ENCODE peak calls at places on chromosome 21, in eight cellular contexts. E is AG04450; H is CD8-positive, alpha-beta memory T cell; N is EH; T is stimulated activated CD4-positive, alpha-beta T cell treated with anti-CD3 and anti-CD28 coated beads, Interleukin-15, amount 100 ng/mL, for 1 hour; D is stimulated activated CD8-positive, alpha-beta memory T cell treated with anti-CD3 and anti-CD28 coated beads, Interleukin-4, amount 100 ng/mL, for 4 hours; K is LoVo; U is HCEC 1CT. J is an unnamed sample.

GRCh38 chr21:26846036-26846931 is 1.1 kb upstream of the ADAMTS1 start:
- DNase-seq in E (no peak), H (no peak), N (peak), T (no peak), D (no peak), K (no peak), U (peak), J (peak)

GRCh38 chr21:42146821-42147220 is 72.1 kb upstream of the ABCG1 start:
- DNase-seq in E (no peak), H (no peak), N (no peak), T (no peak), D (no peak), K (no peak), U (no peak), J (no peak)

GRCh38 chr21:35467536-35467935 is 418.4 kb upstream of the RUNX1 start:
- DNase-seq in E (no peak), H (no peak), N (peak), T (no peak), D (no peak), K (no peak), U (no peak), J (no peak)

GRCh38 chr21:41877901-41878830 is 978 bp downstream of the PRDM15 start:
- DNase-seq in E (no peak), H (no peak), N (peak), T (peak), D (no peak), K (peak), U (peak), J (peak)

GRCh38 chr21:15631342-15631741 is 98.4 kb upstream of the USP25 start:
- DNase-seq in E (peak), H (no peak), N (peak), T (no peak), D (no peak), K (no peak), U (peak), J (peak)

GRCh38 chr21:14683021-14683420 is 136.9 kb upstream of the SAMSN1 start:
- DNase-seq in E (no peak), H (no peak), N (no peak), T (no peak), D (no peak), K (no peak), U (no peak), J (no peak)

GRCh38 chr21:34881421-34881820 is 167.7 kb downstream of the RUNX1 start:
- DNase-seq in E (no peak), H (no peak), N (peak), T (no peak), D (no peak), K (no peak), U (peak), J (peak)

GRCh38 chr21:43797415-43797814 is 8.0 kb downstream of the RRP1 start:
- DNase-seq in E (no peak), H (no peak), N (no peak), T (no peak), D (no peak), K (no peak), U (no peak), J (no peak)

J was measured in fibroblast of lung.